ENCODE peak calls at places on chromosomes 12 and 14, in eight cellular contexts. Z is aorta; M is HCT116; H is transverse colon; B is naive thymus-derived CD4-positive, alpha-beta T cell; U is H1; X is tibial nerve; N is psoas muscle. E is an unnamed sample.

GRCh38 chr14:68944162-68944561 is 34.9 kb downstream of the ACTN1 start:
- DNase-seq in Z (no peak), M (no peak), H (no peak), B (no peak), U (no peak), X (no peak), N (no peak), E (no peak)

GRCh38 chr12:101230547-101230946 is 20.5 kb upstream of the SLC5A8 start:
- DNase-seq in Z (no peak), M (no peak), H (no peak), B (no peak), U (no peak), X (no peak), N (no peak), E (no peak)

GRCh38 chr14:50785506-50786063 is 45.4 kb downstream of the NIN start:
- DNase-seq in Z (no peak), M (no peak), H (no peak), B (no peak), U (no peak), X (no peak), N (no peak), E (no peak)

GRCh38 chr14:102817942-102818940 is 41.0 kb downstream of the TRAF3 start:
- DNase-seq in Z (no peak), M (no peak), H (no peak), B (no peak), U (no peak), X (no peak), N (no peak), E (no peak)

GRCh38 chr12:75478395-75478794 is 2.2 kb upstream of the GLIPR1 start:
- DNase-seq in Z (no peak), M (no peak), H (no peak), B (peak; percentile 56), U (no peak), X (no peak), N (no peak), E (no peak)

GRCh38 chr12:30795660-30796507 is 41.1 kb upstream of the CAPRIN2 start:
- DNase-seq in Z (peak; percentile 86), M (peak; percentile 64), H (peak; percentile 31), B (peak; percentile 11), U (no peak), X (no peak), N (peak; percentile 72), E (no peak)

GRCh38 chr14:60222820-60223219 is 26.2 kb upstream of the PPM1A start:
- DNase-seq in Z (peak; percentile 42), M (no peak), H (no peak), B (no peak), U (no peak), X (no peak), N (peak; percentile 78), E (no peak)

GRCh38 chr12:1357171-1357570 is 237.2 kb downstream of the FBXL14 start:
- DNase-seq in Z (no peak), M (no peak), H (no peak), B (no peak), U (no peak), X (no peak), N (no peak), E (no peak)

GRCh38 chr12:52359511-52360103 is 7.7 kb downstream of the KRT85 start:
- DNase-seq in Z (no peak), M (no peak), H (no peak), B (no peak), U (no peak), X (no peak), N (no peak), E (no peak)

GRCh38 chr12:63980211-63980610 is 135.7 kb downstream of the SRGAP1 start:
- DNase-seq in Z (no peak), M (no peak), H (no peak), B (no peak), U (no peak), X (no peak), N (no peak), E (no peak)

GRCh38 chr14:21092147-21093011 is 6.1 kb downstream of the ZNF219 start:
- DNase-seq in Z (peak; percentile 89), M (peak; percentile 40), H (peak; percentile 92), B (peak; percentile 98), U (no peak), X (peak; percentile 81), N (peak; percentile 83), E (no peak)

GRCh38 chr14:99737956-99738667 is 54.0 kb downstream of the CYP46A1 start:
- DNase-seq in Z (peak; percentile 60), M (no peak), H (no peak), B (no peak), U (no peak), X (no peak), N (no peak), E (no peak)

GRCh38 chr12:47758584-47758833 is 171 bp downstream of the RAPGEF3 start:
- DNase-seq in Z (no peak), M (no peak), H (no peak), B (no peak), U (no peak), X (no peak), N (no peak), E (no peak)

GRCh38 chr14:38762845-38763244 is 340.2 kb downstream of the SEC23A start:
- DNase-seq in Z (no peak), M (no peak), H (no peak), B (no peak), U (no peak), X (no peak), N (no peak), E (no peak)

GRCh38 chr12:89327477-89328094 is 24.7 kb downstream of the DUSP6 start:
- DNase-seq in Z (no peak), M (no peak), H (no peak), B (no peak), U (no peak), X (no peak), N (no peak), E (no peak)

GRCh38 chr14:22517117-22517720 is 71.8 kb downstream of the DAD1 start:
- DNase-seq in Z (no peak), M (no peak), H (no peak), B (no peak), U (no peak), X (no peak), N (no peak), E (no peak)
- H3K4me1 ChIP-seq in Z (peaks cover 4% of the 10 kb centered on the region), M (no peaks in the 10 kb centered on the region), H (peaks cover 9% of the 10 kb centered on the region), B (peaks cover 82% of the 10 kb centered on the region), U (no peaks in the 10 kb centered on the region), X (peaks cover 29% of the 10 kb centered on the region), N (peaks cover 13% of the 10 kb centered on the region), E (no peaks in the 10 kb centered on the region)

DNA sequence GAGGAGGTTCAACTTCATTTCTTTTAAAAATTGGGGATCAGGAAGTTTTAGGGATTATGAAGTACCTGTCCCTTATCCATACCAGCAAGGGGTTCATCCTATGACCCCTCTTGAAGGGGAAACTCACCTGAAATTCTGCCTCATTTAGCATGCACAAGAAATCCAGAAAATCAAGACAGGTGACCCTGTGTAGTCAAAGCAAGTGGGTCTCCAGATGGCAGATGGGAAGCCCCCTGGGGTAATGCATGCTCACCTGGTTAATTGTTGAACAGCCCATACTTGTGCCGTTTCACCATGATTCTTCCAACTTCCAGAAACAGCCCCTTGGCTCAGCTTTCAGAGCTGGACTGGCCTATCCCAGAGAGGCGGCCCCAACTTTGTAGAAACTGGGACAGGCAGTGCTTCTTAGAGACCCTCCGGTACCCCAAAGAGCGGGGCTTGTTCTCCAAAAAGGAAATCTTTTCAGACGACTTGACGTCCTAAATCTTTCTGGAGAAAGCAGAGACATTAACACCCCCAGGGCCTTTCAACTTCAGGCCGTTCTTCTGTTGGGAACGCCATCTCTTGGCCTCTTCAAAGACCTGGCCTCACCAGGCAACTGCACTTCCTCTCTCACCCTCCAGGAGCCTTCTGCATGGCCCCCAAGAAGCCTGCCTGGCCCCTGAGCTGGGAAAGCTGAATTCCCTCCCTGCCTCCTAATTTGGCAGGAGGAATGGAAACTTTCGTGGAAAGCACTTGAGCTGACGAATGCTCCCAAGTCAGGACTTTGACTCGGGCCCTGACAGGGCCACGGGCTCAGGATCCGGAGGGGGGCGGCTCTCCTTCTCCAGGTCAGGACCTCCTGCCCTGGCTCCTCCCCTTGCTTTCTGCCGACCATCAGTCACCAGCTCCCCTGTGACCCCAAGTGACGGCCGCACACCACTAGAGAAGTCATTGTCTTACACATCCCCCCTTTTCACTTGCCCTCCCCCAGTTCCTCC is 66.1 kb upstream of the ESRRB start:
- DNase-seq in Z (no peak), M (no peak), H (no peak), B (no peak), U (no peak), X (no peak), N (peak; percentile 36), E (no peak)
- H3K27me3 ChIP-seq in Z (no peaks in the 10 kb centered on the region), M (no peaks in the 10 kb centered on the region), H (peaks cover 24% of the 10 kb centered on the region), B (no peaks in the 10 kb centered on the region), U (peaks cover 20% of the 10 kb centered on the region), X (peaks cover 13% of the 10 kb centered on the region), N (no peaks in the 10 kb centered on the region), E (peaks cover 3% of the 10 kb centered on the region)

GRCh38 chr14:105840266-105841021 is 314.1 kb downstream of the TMEM121 start:
- DNase-seq in Z (no peak), M (no peak), H (no peak), B (no peak), U (no peak), X (no peak), N (no peak), E (no peak)

GRCh38 chr14:105844047-105844630 is 317.8 kb downstream of the TMEM121 start:
- DNase-seq in Z (no peak), M (no peak), H (no peak), B (no peak), U (no peak), X (no peak), N (no peak), E (no peak)

GRCh38 chr14:105843444-105844046 is 317.2 kb downstream of the TMEM121 start:
- DNase-seq in Z (no peak), M (no peak), H (no peak), B (no peak), U (no peak), X (no peak), N (no peak), E (no peak)

GRCh38 chr14:105841022-105842009 is 314.9 kb downstream of the TMEM121 start:
- DNase-seq in Z (no peak), M (no peak), H (no peak), B (no peak), U (no peak), X (no peak), N (no peak), E (no peak)

GRCh38 chr14:105842105-105842504 is 315.7 kb downstream of the TMEM121 start:
- DNase-seq in Z (no peak), M (no peak), H (no peak), B (no peak), U (no peak), X (no peak), N (no peak), E (no peak)
- H3K9me3 ChIP-seq in Z (no peaks in the 10 kb centered on the region), M (no peaks in the 10 kb centered on the region), H (no peaks in the 10 kb centered on the region), B (no peaks in the 10 kb centered on the region), U (peaks cover 98% of the 10 kb centered on the region), X (no peaks in the 10 kb centered on the region), N (no peaks in the 10 kb centered on the region), E (peaks cover 56% of the 10 kb centered on the region)

DNA sequence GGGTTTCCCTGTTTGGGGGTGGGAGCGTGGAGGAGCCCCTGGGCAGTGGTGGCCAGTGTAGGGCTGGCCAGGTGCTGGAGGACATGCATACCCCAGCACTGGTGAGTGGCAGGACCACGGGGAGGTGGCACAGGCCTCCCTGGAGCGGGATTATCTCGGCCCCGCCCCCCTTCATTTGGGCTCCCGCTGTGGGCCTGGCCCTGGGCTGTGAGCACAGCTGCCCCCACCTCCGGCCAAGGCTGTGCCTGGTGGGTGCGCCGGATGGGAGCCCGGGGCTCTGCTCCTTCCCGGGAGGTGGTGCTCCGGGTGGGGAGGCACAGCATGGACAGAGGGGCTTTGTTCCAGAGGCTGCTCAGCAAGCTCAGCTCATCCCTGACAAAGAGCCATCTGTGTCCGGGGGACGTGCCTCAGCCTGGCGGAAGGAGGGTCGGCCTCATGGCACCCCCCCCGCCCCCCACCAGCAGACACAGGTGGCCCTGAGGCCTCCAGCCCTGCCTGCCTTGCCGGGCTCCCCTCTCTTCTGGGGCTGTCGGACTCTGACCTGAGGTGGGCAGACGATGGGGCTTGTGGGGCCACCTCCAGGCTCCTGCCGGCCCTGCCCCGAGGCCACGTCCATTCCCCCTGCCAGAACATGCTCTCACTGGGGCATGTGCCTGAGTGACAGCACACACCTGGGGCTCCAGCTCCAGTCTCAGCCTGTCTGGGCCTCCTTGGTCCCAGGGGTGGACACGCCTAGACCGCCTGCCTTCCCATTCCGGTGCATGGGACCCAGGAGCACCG is 8.4 kb downstream of the TEDC1 start:
- DNase-seq in Z (peak; percentile 31), M (no peak), H (no peak), B (no peak), U (no peak), X (no peak), N (no peak), E (no peak)
- H3K4me1 ChIP-seq in Z (no peaks in the 10 kb centered on the region), M (no peaks in the 10 kb centered on the region), H (no peaks in the 10 kb centered on the region), B (no peaks in the 10 kb centered on the region), U (no peaks in the 10 kb centered on the region), X (no peaks in the 10 kb centered on the region), N (peaks cover 13% of the 10 kb centered on the region), E (no peaks in the 10 kb centered on the region)